ENCODE peak calls at places on chromosomes 1 and 21, in nine cellular contexts. A is glutamatergic neuron, S is lower leg skin, W is ovary, Q is PC-9, O is sigmoid colon, Y is neural crest cell, I is fibroblast of mammary gland, K is vagina. L is an unnamed sample.

GRCh38 chr1:157399343-157399983 is 152.9 kb downstream of the FCRL5 start:
- DNase-seq in Y (no peak), I (no peak), Q (no peak), K (no peak), A (no peak), S (no peak), O (no peak), W (no peak), L (no peak)

GRCh38 chr21:15121655-15122120 is 56.9 kb upstream of the NRIP1 start:
- DNase-seq in S (no peak), W (no peak), O (no peak), I (peak; percentile 71), Y (no peak), Q (no peak), K (no peak), A (no peak), L (no peak)

GRCh38 chr1:9942399-9942938 is 722 bp downstream of the LZIC start:
- DNase-seq in Y (peak; percentile 6), O (no peak), Q (peak; percentile 32), I (peak; percentile 72), W (no peak), K (no peak), S (no peak), A (no peak), L (peak; percentile 6)

GRCh38 chr1:221892301-221892830 is 150.5 kb upstream of the DUSP10 start:
- DNase-seq in Q (no peak), Y (no peak), W (no peak), A (no peak), K (no peak), O (no peak), S (no peak), I (peak; percentile 21), L (no peak)

GRCh38 chr1:45409243-45409642 is 69.0 kb upstream of the MUTYH start:
- DNase-seq in W (no peak), I (peak; percentile 6), Q (no peak), A (no peak), S (no peak), Y (no peak), K (no peak), O (no peak), L (no peak)

GRCh38 chr21:38820471-38821239 is 14.9 kb downstream of the ETS2 start:
- DNase-seq in K (no peak), S (peak; percentile 93), I (no peak), O (no peak), Y (no peak), W (no peak), Q (no peak), A (no peak), L (no peak)

GRCh38 chr1:156624814-156625435 is 5.7 kb downstream of the HAPLN2 start:
- DNase-seq in W (no peak), Q (no peak), O (no peak), K (no peak), A (no peak), S (no peak), I (no peak), Y (no peak), L (no peak)

GRCh38 chr1:194167956-194168355 is 981.5 kb upstream of the B3GALT2 start:
- DNase-seq in W (no peak), I (no peak), Y (no peak), S (no peak), Q (no peak), O (no peak), K (no peak), A (no peak), L (no peak)

GRCh38 chr1:150875197-150876110 is 945 bp downstream of the ARNT start:
- DNase-seq in W (peak; percentile 45), S (no peak), O (no peak), K (no peak), A (peak; percentile 24), Q (no peak), I (peak; percentile 20), Y (no peak), L (peak; percentile 14)

GRCh38 chr1:150873521-150873920 is 2.9 kb downstream of the ARNT start:
- DNase-seq in S (no peak), A (no peak), K (no peak), Q (no peak), I (no peak), Y (no peak), W (no peak), O (no peak), L (no peak)

GRCh38 chr1:150876111-150876434 is 326 bp downstream of the ARNT start:
- DNase-seq in A (peak; percentile 88), S (no peak), I (peak; percentile 56), W (no peak), O (no peak), K (no peak), Y (no peak), Q (peak; percentile 37), L (peak; percentile 63)

GRCh38 chr1:150874455-150875196 is 1.8 kb downstream of the ARNT start:
- DNase-seq in I (peak; percentile 11), Q (no peak), K (no peak), W (no peak), A (no peak), O (no peak), Y (no peak), S (no peak), L (no peak)

GRCh38 chr1:150877220-150877516 is 769 bp upstream of the ARNT start:
- DNase-seq in Q (no peak), Y (no peak), A (no peak), O (no peak), S (no peak), K (no peak), I (no peak), W (no peak), L (no peak)
- TF ChIP-seq CTCF in Q (no peak), Y (no peak), A (no peak), O (no peak), S (no peak), K (no peak), I (no peak), W (no peak), L (no peak)

DNA sequence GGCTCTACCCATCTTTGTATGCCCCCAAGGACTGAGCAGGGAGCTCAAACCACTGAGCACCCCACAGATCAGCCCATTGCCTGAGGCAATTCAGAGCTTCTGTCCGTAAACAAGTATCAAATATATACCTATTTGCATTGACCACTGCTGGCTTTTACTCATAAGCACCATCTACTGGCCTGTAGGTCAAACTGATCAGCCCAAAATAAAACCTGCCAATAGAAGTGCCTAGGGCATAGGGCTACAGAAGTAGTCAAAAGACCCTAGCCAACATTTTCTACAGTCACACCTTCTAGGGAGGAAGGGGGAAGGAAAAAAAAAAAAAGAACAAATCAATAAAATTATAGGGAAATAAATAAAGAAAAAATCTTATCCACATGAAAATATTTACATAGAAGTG is 5.3 kb upstream of the LCE3D start:
- DNase-seq in O (no peak), A (no peak), K (no peak), Q (no peak), S (no peak), W (no peak), Y (no peak), I (no peak), L (no peak)
- TF ChIP-seq CTCF in O (no peak), A (no peak), K (no peak), Q (peak; percentile 59), S (no peak), W (no peak), Y (no peak), I (peak; percentile 25), L (peak; percentile 36)

DNA sequence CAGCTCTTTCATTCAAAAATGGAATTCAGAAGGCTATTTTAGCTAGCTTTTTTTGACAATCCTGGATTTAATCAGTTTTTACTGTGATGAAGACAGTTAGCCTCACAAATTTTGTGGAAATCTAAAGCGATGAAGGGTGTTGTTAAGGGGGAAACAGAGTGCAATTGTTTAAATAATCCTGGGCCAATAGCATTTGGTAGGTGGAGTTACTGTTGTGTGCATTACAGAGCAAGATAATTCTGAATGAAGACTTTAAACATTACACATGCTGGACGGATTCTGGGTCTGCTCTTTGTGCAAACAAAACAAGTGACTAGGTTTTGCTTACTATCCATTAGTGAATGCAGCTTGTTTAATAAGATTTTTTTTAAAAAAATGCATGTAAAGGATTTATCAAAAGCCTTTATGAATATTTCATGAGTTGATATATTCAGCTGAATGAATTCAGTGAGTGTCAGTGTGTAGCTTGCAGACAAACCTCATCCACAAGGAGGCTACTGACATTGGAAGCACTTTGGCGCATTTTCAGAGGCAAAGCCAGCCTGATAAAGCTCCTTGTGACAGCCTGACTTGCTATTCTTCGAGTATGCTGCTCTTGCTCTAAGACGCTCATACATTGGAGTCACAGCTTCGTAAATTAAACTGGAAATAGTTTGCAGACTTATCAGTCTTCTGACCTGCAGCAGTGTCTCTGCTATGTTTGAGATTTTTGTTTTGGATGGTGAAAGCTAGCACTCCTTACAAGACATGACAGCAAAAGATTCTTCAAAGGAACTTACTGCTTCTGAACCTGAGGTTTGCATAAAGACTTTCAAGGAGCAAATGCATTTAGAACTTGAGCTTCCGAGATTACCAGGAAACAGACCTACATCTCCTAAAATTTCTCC is 199.7 kb downstream of the PDE4B start:
- DNase-seq in S (no peak), A (no peak), K (no peak), I (no peak), Y (peak; percentile 17), Q (no peak), W (no peak), O (no peak), L (no peak)
- TF ChIP-seq CTCF in S (no peak), A (no peak), K (no peak), I (no peak), Y (no peak), Q (no peak), W (no peak), O (no peak), L (no peak)

GRCh38 chr1:228464487-228464983 is 22.6 kb upstream of the RNF187 start:
- DNase-seq in K (no peak), I (peak; percentile 76), W (peak; percentile 69), S (peak; percentile 92), Y (peak; percentile 72), A (peak; percentile 89), O (peak; percentile 78), Q (no peak), L (peak; percentile 44)

GRCh38 chr1:228462560-228462959 is 24.6 kb upstream of the RNF187 start:
- DNase-seq in I (no peak), A (no peak), S (no peak), K (no peak), W (no peak), Y (no peak), O (no peak), Q (no peak), L (no peak)

GRCh38 chr1:228465134-228465533 is 22.0 kb upstream of the RNF187 start:
- DNase-seq in Y (no peak), I (no peak), O (no peak), A (no peak), S (peak; percentile 40), W (no peak), Q (no peak), K (no peak), L (no peak)

GRCh38 chr1:228463009-228463558 is 24.1 kb upstream of the RNF187 start:
- DNase-seq in Y (no peak), K (no peak), S (no peak), Q (no peak), A (no peak), O (peak; percentile 10), I (no peak), W (no peak), L (no peak)

DNA sequence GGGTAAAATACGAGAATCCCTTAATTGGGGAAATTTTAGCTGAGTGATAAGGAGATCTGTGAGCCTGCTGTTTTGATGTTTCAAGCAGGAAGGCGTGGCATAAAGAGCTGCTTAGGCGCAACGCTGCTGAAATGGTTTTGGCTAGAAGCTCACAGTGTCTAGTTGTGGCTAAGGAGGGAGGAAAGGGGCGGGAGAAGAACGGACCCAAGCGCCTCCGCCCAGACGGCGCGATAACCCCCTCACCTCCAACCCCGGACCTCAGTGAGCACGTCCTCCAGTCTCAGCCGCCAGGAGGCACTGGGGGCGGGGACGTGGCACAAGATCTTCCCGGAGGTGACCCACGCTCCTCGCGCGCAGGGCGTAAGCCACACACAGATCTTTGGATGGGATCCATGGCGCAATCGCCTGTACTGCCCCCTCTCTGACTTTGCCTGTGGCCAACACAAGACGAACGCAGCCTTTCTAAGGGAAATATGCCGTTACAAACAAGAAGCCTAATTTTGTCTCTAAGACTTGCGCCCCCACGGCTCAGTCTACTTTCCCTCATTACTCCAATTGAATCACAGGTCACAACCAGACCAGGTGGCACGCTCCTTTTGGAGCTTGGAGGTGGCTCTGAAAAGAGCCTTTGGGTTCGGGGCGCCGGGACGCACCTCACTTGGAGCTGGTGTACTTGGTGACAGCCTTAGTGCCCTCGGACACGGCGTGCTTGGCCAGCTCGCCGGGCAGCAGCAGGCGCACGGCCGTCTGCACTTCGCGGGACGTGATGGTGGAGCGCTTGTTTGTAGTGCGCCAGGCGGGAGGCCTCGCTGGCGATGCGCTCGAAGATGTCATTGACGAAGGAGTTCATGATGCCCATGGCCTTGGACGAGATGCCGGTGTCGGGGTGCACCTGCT is 23.4 kb upstream of the RNF187 start:
- DNase-seq in O (peak; percentile 68), S (peak; percentile 86), A (peak; percentile 75), W (peak; percentile 51), I (peak; percentile 22), Y (peak; percentile 37), Q (no peak), K (no peak), L (peak; percentile 34)
- TF ChIP-seq CTCF in O (no peak), S (no peak), A (peak; percentile 37), W (no peak), I (no peak), Y (peak; percentile 41), Q (no peak), K (no peak), L (no peak)

L was measured in Calu3.